ENCODE peak calls at places on chromosomes 2 and 18, in five cellular contexts. N, I, Y, F and X are unnamed samples.

GRCh38 chr2:162327134-162327769 is 8.8 kb upstream of the IFIH1 start:
- DNase-seq in F (no peak), Y (no peak), I (no peak), N (no peak), X (no peak)

GRCh38 chr2:149634103-149634502 is 46.5 kb upstream of the MMADHC start:
- DNase-seq in N (no peak), I (no peak), Y (no peak), F (no peak), X (no peak)

GRCh38 chr2:28768952-28769351 is 17.3 kb downstream of the PPP1CB start:
- DNase-seq in Y (no peak), I (no peak), N (no peak), F (no peak), X (no peak)

GRCh38 chr18:46688853-46689525 is 32.0 kb upstream of the LOXHD1 start:
- DNase-seq in N (no peak), I (no peak), Y (no peak), F (no peak), X (no peak)

GRCh38 chr2:147531299-147531698 is 313.5 kb upstream of the ACVR2A start:
- DNase-seq in I (no peak), Y (no peak), F (no peak), N (no peak), X (no peak)

GRCh38 chr2:188773075-188773474 is 201.1 kb upstream of the COL3A1 start:
- DNase-seq in N (no peak), Y (no peak), I (peak; percentile 60), F (no peak), X (no peak)

GRCh38 chr2:137192366-137193315 is 427.3 kb downstream of the THSD7B start:
- DNase-seq in I (peak; percentile 61), N (no peak), Y (no peak), F (no peak), X (no peak)

GRCh38 chr2:120566331-120567035 is 169.2 kb upstream of the GLI2 start:
- DNase-seq in N (no peak), Y (no peak), F (no peak), I (no peak), X (peak; percentile 59)

GRCh38 chr18:26432651-26433424 is 115.5 kb downstream of the KCTD1 start:
- DNase-seq in Y (no peak), N (no peak), F (no peak), I (no peak), X (no peak)

GRCh38 chr2:212854766-212855165 is 296.6 kb downstream of the IKZF2 start:
- DNase-seq in I (no peak), N (no peak), Y (peak; percentile 10), F (no peak), X (no peak)

GRCh38 chr2:100213595-100213994 is 71.2 kb upstream of the AFF3 start:
- DNase-seq in N (no peak), Y (no peak), F (no peak), I (no peak), X (no peak)

GRCh38 chr2:88190808-88191721 is 20.9 kb downstream of the THNSL2 start:
- DNase-seq in Y (no peak), N (no peak), I (no peak), F (no peak), X (peak; percentile 22)

GRCh38 chr2:30037016-30037415 is 109.8 kb upstream of the YPEL5 start:
- DNase-seq in I (no peak), Y (no peak), F (no peak), N (no peak), X (no peak)

GRCh38 chr2:142877265-142877756 is at the start of gene KYNU:
- DNase-seq in N (no peak), I (no peak), F (no peak), Y (no peak), X (no peak)

GRCh38 chr18:79519751-79520472 is 124.2 kb downstream of the NFATC1 start:
- DNase-seq in N (peak; percentile 42), F (peak; percentile 74), Y (no peak), I (no peak), X (no peak)

GRCh38 chr2:219249203-219249980 is 3.7 kb upstream of the TUBA4B start:
- DNase-seq in N (peak; percentile 40), F (peak; percentile 66), I (peak; percentile 68), Y (peak; percentile 42), X (no peak)

GRCh38 chr18:48931680-48932461 is 18.9 kb downstream of the SMAD7 start:
- DNase-seq in Y (no peak), I (no peak), F (no peak), N (no peak), X (no peak)

GRCh38 chr18:59210311-59210710 is 9.6 kb upstream of the GRP start:
- DNase-seq in N (no peak), F (no peak), Y (no peak), I (no peak), X (no peak)

GRCh38 chr2:3335001-3335400 is 42.6 kb downstream of the EIPR1 start:
- DNase-seq in F (no peak), N (no peak), I (no peak), Y (no peak), X (no peak)

GRCh38 chr2:18910843-18911242 is 321.5 kb upstream of the NT5C1B start:
- DNase-seq in I (peak; percentile 75), F (no peak), Y (peak; percentile 12), N (no peak), X (peak; percentile 63)

GRCh38 chr2:953975-954686 is 3.5 kb downstream of the SNTG2 start:
- DNase-seq in N (no peak), I (no peak), F (no peak), Y (no peak), X (no peak)

GRCh38 chr2:240430595-240430994 is 4.9 kb upstream of the GPC1 start:
- DNase-seq in Y (no peak), N (no peak), F (peak; percentile 43), I (no peak), X (no peak)